ENCODE peak calls at places on chromosomes 7 and 10, in four cellular contexts. I, D, L and Y are unnamed samples.

GRCh38 chr10:94416896-94417295 is 14.6 kb downstream of the TBC1D12 start:
- DNase-seq in I (no peak), D (no peak), L (no peak), Y (no peak)

GRCh38 chr7:94561841-94562514 is 52.4 kb downstream of the CASD1 start:
- DNase-seq in I (no peak), D (no peak), L (no peak), Y (no peak)

GRCh38 chr7:44381494-44382220 is 56.3 kb upstream of the CAMK2B start:
- DNase-seq in L (no peak), I (no peak), D (no peak), Y (no peak)

GRCh38 chr7:1659696-1660095 is 10.4 kb upstream of the ELFN1 start:
- DNase-seq in I (no peak), L (no peak), D (no peak), Y (no peak)

GRCh38 chr7:44240983-44241510 is 40.3 kb downstream of the YKT6 start:
- DNase-seq in I (peak), L (peak), D (peak), Y (peak)

GRCh38 chr7:130154131-130154500 is 51.1 kb downstream of the TMEM209 start:
- DNase-seq in D (no peak), I (no peak), L (no peak), Y (no peak)

GRCh38 chr7:77538186-77538907 is 1.3 kb downstream of the PTPN12 start:
- DNase-seq in D (peak), I (no peak), L (peak), Y (peak)

GRCh38 chr10:132716691-132717490 is 69.1 kb downstream of the NKX6-2 start:
- DNase-seq in D (no peak), L (peak), I (no peak), Y (peak)

GRCh38 chr10:124827474-124827873 is 25.9 kb downstream of the ABRAXAS2 start:
- DNase-seq in L (no peak), D (peak), I (no peak), Y (no peak)

GRCh38 chr7:132723506-132724081 is 147.3 kb upstream of the PLXNA4 start:
- DNase-seq in L (no peak), I (no peak), D (no peak), Y (no peak)

DNA sequence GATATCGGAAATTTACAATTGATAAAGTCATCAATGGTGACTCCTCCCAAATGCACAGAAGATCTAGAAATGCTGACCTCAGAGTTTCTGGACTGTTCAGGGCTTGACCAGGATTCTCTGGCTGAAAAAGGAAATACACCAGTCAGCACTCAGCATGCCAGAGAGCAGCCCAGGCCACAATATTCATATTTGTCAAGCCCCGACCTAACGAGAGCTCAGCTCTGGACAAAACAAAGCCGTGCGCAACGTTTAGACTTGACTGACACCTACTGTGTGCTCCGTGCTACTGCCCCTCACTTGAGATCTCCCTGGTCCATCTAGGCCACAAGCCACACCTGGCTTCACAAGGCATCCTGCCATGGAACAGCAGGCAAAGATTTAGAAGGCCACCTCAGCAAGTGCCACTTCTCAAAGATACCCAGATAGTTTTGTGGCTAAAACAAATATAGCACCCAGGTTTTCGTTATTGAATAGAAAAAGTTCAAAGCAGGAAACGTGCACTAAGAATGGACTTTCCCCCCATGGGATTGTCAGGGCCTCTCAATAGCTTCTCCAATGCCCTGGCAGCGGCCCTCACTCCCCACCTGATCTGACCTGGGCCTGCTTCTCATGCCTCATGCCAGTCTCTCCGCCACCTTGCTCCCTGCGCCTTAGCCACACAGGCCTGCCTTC is 218.3 kb downstream of the FAM107B start:
- DNase-seq in D (peak), I (no peak), L (no peak), Y (no peak)
- TF ChIP-seq CTCF in D (no peak), I (no peak), L (peak), Y (no peak)

GRCh38 chr7:123750389-123751230 is 1.8 kb upstream of the WASL start:
- DNase-seq in D (no peak), I (no peak), L (no peak), Y (no peak)

GRCh38 chr7:123754295-123754871 is 5.6 kb upstream of the WASL start:
- DNase-seq in L (no peak), I (no peak), D (no peak), Y (no peak)

GRCh38 chr7:123749537-123749857 is 694 bp upstream of the WASL start:
- DNase-seq in L (peak), D (peak), I (no peak), Y (peak)

GRCh38 chr7:123752534-123752933 is 3.7 kb upstream of the WASL start:
- DNase-seq in I (no peak), D (no peak), L (no peak), Y (no peak)

GRCh38 chr7:123751816-123752215 is 3.0 kb upstream of the WASL start:
- DNase-seq in L (no peak), D (no peak), I (no peak), Y (no peak)
- H3K4me3 ChIP-seq in L (no peak), D (no peak), I (no peak), Y (no peak)

DNA sequence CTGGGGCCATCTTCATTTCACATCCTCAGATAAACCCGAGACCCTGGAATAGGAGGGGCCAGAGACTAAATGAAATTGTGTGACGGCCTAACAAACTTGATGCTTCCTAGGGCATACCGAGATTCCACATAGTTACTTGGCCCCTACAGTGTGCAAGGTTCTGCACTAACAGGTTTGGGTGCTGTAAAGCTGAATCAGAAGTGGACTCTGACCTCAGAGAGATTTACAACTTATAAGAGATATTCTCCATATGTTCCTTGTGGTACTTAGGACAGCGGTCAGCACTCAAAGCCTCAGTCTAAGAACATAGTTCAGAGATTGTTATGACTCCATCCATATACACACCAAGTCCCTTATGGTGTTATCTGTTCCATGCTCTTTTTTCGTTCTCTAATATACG is 55.1 kb upstream of the FHIP2A start:
- DNase-seq in I (no peak), L (no peak), D (no peak), Y (no peak)
- H3K27ac ChIP-seq in I (no peak), L (peak), D (no peak), Y (no peak)

GRCh38 chr7:155401884-155402283 is 56.0 kb upstream of the EN2 start:
- DNase-seq in I (no peak), D (no peak), L (no peak), Y (no peak)
- TF ChIP-seq CTCF in I (no peak), D (no peak), L (no peak), Y (no peak)

GRCh38 chr7:28658392-28658791 is 246.1 kb downstream of the CREB5 start:
- DNase-seq in D (no peak), I (no peak), L (no peak), Y (no peak)

GRCh38 chr7:28662236-28662635 is 249.9 kb downstream of the CREB5 start:
- DNase-seq in I (peak), D (no peak), L (no peak), Y (no peak)

GRCh38 chr7:28660132-28660531 is 247.8 kb downstream of the CREB5 start:
- DNase-seq in L (no peak), D (no peak), I (no peak), Y (no peak)

GRCh38 chr7:28666144-28666543 is 253.8 kb downstream of the CREB5 start:
- DNase-seq in D (no peak), I (no peak), L (no peak), Y (no peak)

GRCh38 chr7:28661826-28662225 is 249.5 kb downstream of the CREB5 start:
- DNase-seq in I (no peak), L (no peak), D (no peak), Y (no peak)
- H3K4me3 ChIP-seq in I (no peak), L (no peak), D (no peak), Y (no peak)

DNA sequence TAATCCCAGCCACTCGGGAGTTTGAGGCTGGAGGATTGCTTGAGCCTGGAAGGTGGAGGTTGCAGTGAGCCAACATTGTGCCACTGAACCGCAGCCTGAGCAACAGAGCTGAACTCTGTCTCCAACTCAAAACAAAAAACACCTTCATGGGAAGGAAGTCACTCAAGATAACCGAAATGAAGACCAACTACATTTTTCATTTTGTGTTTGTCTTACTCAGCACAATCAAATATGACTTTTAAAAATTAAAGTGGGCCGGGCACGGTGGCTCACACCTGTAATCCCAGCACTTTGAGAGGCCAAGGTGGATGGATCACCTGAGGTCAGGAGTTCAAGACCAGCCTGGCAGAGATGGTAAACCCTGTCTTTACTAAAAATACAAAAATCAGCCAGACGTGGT is 40.0 kb downstream of the CREM start:
- DNase-seq in L (no peak), D (no peak), I (no peak), Y (no peak)
- H3K27ac ChIP-seq in L (no peak), D (no peak), I (no peak), Y (no peak)

GRCh38 chr10:66587680-66588050 is 338.2 kb upstream of the LRRTM3 start:
- DNase-seq in L (no peak), D (no peak), I (no peak), Y (no peak)

GRCh38 chr10:66586897-66587679 is 338.7 kb upstream of the LRRTM3 start:
- DNase-seq in L (peak), I (no peak), D (no peak), Y (no peak)

GRCh38 chr10:66591865-66592264 is 334.0 kb upstream of the LRRTM3 start:
- DNase-seq in L (no peak), I (no peak), D (no peak), Y (no peak)

DNA sequence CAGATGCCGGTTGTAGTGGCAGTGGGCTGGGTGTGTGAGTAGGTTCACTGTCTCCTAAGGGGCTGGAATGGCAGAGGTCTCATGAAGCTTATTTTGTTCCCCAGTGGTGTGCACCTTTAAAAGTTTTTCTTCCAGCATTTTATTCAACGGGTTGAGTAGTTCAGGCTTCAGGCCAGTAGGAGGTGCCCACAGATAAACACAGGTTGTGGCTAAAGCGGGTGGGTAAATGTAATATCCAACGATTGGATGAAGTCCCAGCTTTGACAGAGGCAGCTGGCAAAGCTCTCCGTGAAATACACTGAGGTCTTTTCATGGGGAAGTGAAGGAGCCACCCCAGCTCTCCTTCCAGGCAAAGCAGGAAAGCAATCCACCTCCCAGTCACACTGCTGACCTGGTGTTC is 339.8 kb upstream of the LRRTM3 start:
- DNase-seq in L (no peak), D (no peak), I (no peak), Y (no peak)
- TF ChIP-seq CTCF in L (no peak), D (no peak), I (no peak), Y (no peak)

GRCh38 chr10:61899663-61899996 is 1.9 kb upstream of the ARID5B start:
- DNase-seq in D (no peak), I (no peak), L (no peak), Y (no peak)
- H3K4me3 ChIP-seq in D (peak), I (peak), L (peak), Y (peak)